ENCODE peak calls at places on chromosome 1, in seven cellular contexts. Y, F, U, K, L, Z and S are unnamed samples.

GRCh38 chr1:192010406-192010805 is 147.9 kb upstream of the RGS18 start:
- DNase-seq in F (no peak), Y (no peak), U (no peak), Z (no peak), K (no peak), L (peak), S (no peak)

GRCh38 chr1:167599839-167600581 is 30.0 kb upstream of the RCSD1 start:
- DNase-seq in K (peak), Z (no peak), U (no peak), F (peak), Y (peak), L (peak), S (no peak)

GRCh38 chr1:35783055-35783583 is 13.3 kb upstream of the CLSPN start:
- DNase-seq in U (no peak), Y (no peak), K (no peak), Z (no peak), F (no peak), L (no peak), S (no peak)

GRCh38 chr1:32811265-32811664 is 5.9 kb downstream of the YARS1 start:
- DNase-seq in Y (no peak), U (no peak), K (no peak), F (no peak), Z (no peak), L (no peak), S (no peak)

GRCh38 chr1:93324486-93325464 is 20.9 kb upstream of the DR1 start:
- DNase-seq in Y (no peak), Z (no peak), U (peak), K (no peak), L (peak), F (no peak), S (no peak)

GRCh38 chr1:235067396-235068154 is 61.1 kb downstream of the TOMM20 start:
- DNase-seq in Z (no peak), U (peak), Y (peak), K (no peak), L (peak), F (peak), S (no peak)

GRCh38 chr1:6268431-6268830 is 7.5 kb upstream of the GPR153 start:
- DNase-seq in L (peak), F (no peak), K (no peak), U (no peak), Z (no peak), Y (no peak), S (no peak)

GRCh38 chr1:184755226-184756065 is 788 bp upstream of the EDEM3 start:
- DNase-seq in L (peak), F (peak), Y (no peak), Z (no peak), U (peak), K (no peak), S (no peak)

GRCh38 chr1:191240925-191241324 is 763.3 kb upstream of the BRINP3 start:
- DNase-seq in U (no peak), L (no peak), Z (no peak), K (no peak), Y (no peak), F (peak), S (no peak)

GRCh38 chr1:185585770-185586169 is 148.4 kb upstream of the HMCN1 start:
- DNase-seq in F (no peak), U (peak), Z (no peak), Y (no peak), K (no peak), L (no peak), S (no peak)

GRCh38 chr1:223557125-223557465 is 108.4 kb downstream of the CAPN8 start:
- DNase-seq in K (no peak), F (no peak), L (no peak), Z (no peak), Y (no peak), U (no peak), S (no peak)

GRCh38 chr1:183580281-183580682 is 10.0 kb downstream of the NCF2 start:
- DNase-seq in Z (no peak), U (no peak), F (peak), Y (peak), L (peak), K (no peak), S (no peak)

GRCh38 chr1:9400425-9401079 is 107.9 kb downstream of the SPSB1 start:
- DNase-seq in F (no peak), U (peak), Y (no peak), K (peak), Z (no peak), L (no peak), S (no peak)

GRCh38 chr1:88985033-88985432 is 7.4 kb downstream of the KYAT3 start:
- DNase-seq in Z (no peak), Y (no peak), F (peak), K (no peak), U (peak), L (peak), S (no peak)

DNA sequence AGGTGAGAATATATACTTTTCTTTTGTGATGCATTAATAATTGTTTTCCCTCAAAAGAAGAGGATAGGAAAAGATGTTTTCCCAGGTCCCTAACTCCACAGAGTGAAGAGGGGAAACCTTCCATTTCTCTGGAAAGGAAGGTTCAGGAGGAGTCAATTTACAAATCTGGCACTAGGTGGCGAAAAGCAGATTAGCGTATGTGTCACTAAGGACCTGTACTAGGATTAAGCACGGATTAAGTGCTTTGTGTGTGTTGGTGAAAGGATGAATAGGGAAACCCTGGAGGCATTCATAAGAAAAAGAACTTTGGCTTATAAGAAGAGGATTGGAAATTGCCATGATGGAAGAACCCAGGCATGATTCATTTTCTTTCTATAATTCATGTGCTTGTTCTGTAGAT is 410.1 kb upstream of the PLXNA2 start:
- DNase-seq in Y (no peak), U (peak), L (peak), Z (no peak), K (no peak), F (peak), S (no peak)
- TF ChIP-seq CTCF in Y (peak), U (peak), L (peak), Z (no peak), K (peak), F (peak), S (peak)

GRCh38 chr1:245827306-245827705 is 672.5 kb downstream of the KIF26B start:
- DNase-seq in L (no peak), F (no peak), K (no peak), Y (no peak), U (no peak), Z (no peak), S (no peak)

GRCh38 chr1:245822997-245823396 is 668.2 kb downstream of the KIF26B start:
- DNase-seq in L (peak), Z (no peak), U (no peak), F (no peak), K (no peak), Y (no peak), S (no peak)

GRCh38 chr1:245823408-245824147 is 668.8 kb downstream of the KIF26B start:
- DNase-seq in Y (no peak), K (no peak), F (no peak), Z (no peak), L (no peak), U (no peak), S (no peak)

GRCh38 chr1:245829194-245829593 is 674.4 kb downstream of the KIF26B start:
- DNase-seq in F (no peak), L (no peak), Y (no peak), Z (no peak), K (no peak), U (no peak), S (no peak)

DNA sequence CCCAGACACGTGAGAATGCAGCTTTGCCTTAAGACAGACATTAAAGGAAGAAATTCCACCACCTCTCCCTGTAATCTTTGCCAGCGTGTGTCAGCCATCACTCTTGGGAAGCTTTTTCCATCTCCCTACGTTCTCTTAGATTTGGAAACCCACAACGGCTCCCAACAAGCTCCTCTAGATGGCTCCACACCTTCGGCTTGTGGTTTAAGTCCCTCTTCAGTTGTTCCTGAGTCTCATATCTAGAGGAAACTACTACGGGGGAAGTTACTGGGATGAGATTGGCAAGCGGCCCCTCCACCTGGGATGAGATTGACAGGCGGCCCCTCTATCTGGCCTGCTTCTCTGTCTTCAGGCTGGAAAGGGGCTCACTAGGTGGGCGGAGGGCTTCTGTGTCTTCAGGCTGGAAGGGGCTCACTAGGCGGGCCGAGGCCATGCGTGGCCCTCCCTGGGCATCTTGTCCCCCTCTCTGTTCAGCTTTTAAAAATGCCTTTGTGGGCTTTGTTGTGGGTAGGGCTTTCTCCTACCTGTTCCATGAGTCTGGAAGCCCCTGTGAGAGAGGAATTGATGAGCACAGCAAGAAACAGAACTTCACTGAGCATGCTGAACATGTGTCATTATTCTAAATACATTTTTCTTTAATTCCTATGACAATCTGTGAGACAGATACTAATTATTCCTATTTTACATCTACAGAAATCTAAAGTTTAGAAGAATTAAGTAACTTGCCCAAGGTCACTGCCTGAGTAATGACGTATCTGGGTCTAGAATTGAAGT is 670.5 kb downstream of the KIF26B start:
- DNase-seq in K (no peak), U (no peak), F (peak), L (peak), Y (no peak), Z (no peak), S (no peak)
- TF ChIP-seq CTCF in K (no peak), U (no peak), F (peak), L (peak), Y (peak), Z (no peak), S (no peak)

DNA sequence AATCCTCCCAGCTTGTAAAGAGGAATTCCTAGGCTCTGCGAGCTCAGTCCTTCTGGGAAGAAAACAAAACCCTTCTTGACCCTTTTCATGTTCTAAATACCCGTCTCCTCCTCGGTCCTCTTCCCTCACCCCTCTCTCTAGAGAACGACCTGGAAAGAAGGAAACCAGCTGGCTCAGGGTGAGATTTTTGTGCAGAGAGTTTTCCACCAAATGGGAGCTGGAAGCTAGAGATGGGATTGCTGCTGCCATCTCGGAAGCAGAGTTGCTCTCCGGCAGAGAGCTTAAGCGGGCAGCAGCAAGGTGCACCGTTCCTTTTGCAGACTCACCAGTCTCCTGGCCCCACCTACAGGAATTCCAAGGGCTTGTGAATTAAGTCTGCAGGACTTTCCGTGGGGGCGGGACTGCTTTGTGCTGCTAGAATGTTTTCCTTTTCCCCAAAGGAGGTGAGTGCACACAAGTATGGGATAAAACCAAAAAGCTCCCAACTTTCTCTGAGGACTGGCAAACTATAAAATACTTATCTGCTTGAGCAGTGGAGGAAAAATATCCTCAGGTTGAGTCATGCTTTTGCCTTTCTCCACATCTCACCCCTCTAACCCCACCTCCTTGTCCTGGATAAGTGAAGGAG is 29.1 kb upstream of the KIAA0040 start:
- DNase-seq in U (peak), K (no peak), Y (peak), F (no peak), Z (peak), L (peak), S (no peak)
- TF ChIP-seq CTCF in U (no peak), K (no peak), Y (peak), F (no peak), Z (no peak), L (no peak), S (no peak)

GRCh38 chr1:113488576-113489177 is 98.4 kb downstream of the MAGI3 start:
- DNase-seq in F (peak), K (no peak), U (peak), Y (peak), L (no peak), Z (no peak), S (no peak)
- TF ChIP-seq CTCF in F (peak), K (no peak), U (peak), Y (no peak), L (no peak), Z (no peak), S (no peak)

GRCh38 chr1:8374812-8375211 is 56.9 kb downstream of the SLC45A1 start:
- DNase-seq in U (peak), F (peak), L (peak), Z (no peak), Y (no peak), K (no peak), S (no peak)
- TF ChIP-seq CTCF in U (peak), F (peak), L (peak), Z (no peak), Y (peak), K (peak), S (peak)